ENCODE peak calls at places on chromosomes 1 and 21, in seven cellular contexts. U is IMR-90, C is kidney, W is tibial artery, M is stomach, V is pancreas, B is neural progenitor cell. R is an unnamed sample.
A peak's percentile ranks its signal among the peaks of the same experiment; 100 is the strongest.

GRCh38 chr1:228306275-228307217 is 98.7 kb downstream of the OBSCN start:
- DNase-seq in V (peak; percentile 52), U (no peak), B (no peak), W (no peak), M (no peak), C (no peak), R (no peak)

GRCh38 chr1:87916965-87917364 is 588.3 kb downstream of the LMO4 start:
- DNase-seq in B (no peak), U (peak; percentile 8), M (no peak), W (no peak), C (no peak), V (no peak), R (no peak)

GRCh38 chr1:33004628-33005027 is 32.1 kb downstream of the AK2 start:
- DNase-seq in U (peak; percentile 54), V (no peak), M (no peak), C (no peak), B (no peak), W (no peak), R (no peak)

GRCh38 chr1:204583909-204584632 is 67.9 kb downstream of the MDM4 start:
- DNase-seq in V (no peak), W (no peak), C (no peak), B (no peak), M (peak; percentile 31), U (no peak), R (no peak)

GRCh38 chr1:30760596-30761311 is 3.2 kb upstream of the LAPTM5 start:
- DNase-seq in C (peak; percentile 40), M (no peak), U (no peak), W (no peak), B (no peak), V (peak; percentile 7), R (no peak)

GRCh38 chr1:25004355-25004754 is 74.3 kb upstream of the RUNX3 start:
- DNase-seq in V (no peak), B (no peak), C (no peak), U (no peak), M (no peak), W (no peak), R (no peak)

GRCh38 chr1:59215766-59216291 is 81.1 kb upstream of the FGGY start:
- DNase-seq in C (no peak), W (no peak), V (no peak), B (no peak), U (no peak), M (no peak), R (no peak)

GRCh38 chr1:42938596-42939184 is 20.0 kb downstream of the SLC2A1 start:
- DNase-seq in V (no peak), U (no peak), M (no peak), C (no peak), W (no peak), B (no peak), R (no peak)

GRCh38 chr1:8016244-8017241 is 9.6 kb downstream of the ERRFI1 start:
- DNase-seq in W (no peak), V (no peak), B (no peak), M (no peak), C (no peak), U (no peak), R (no peak)

GRCh38 chr1:80531182-80531581 is 1269.6 kb upstream of the ADGRL2 start:
- DNase-seq in C (no peak), M (no peak), U (no peak), V (no peak), B (no peak), W (no peak), R (no peak)

GRCh38 chr1:57850572-57850971 is 426.7 kb upstream of the DAB1 start:
- DNase-seq in C (no peak), W (no peak), U (no peak), B (no peak), V (no peak), M (no peak), R (no peak)

GRCh38 chr21:25567472-25567871 is 39.8 kb downstream of the MRPL39 start:
- DNase-seq in B (no peak), C (no peak), M (no peak), W (no peak), V (no peak), U (no peak), R (no peak)

GRCh38 chr1:27392778-27393635 is 585 bp downstream of the GPR3 start:
- DNase-seq in U (no peak), W (no peak), C (no peak), M (no peak), B (peak; percentile 52), V (peak; percentile 72), R (no peak)

GRCh38 chr1:209375097-209375496 is 208.4 kb upstream of the CAMK1G start:
- DNase-seq in B (no peak), V (no peak), U (no peak), M (no peak), W (no peak), C (no peak), R (no peak)

GRCh38 chr1:241972703-241973375 is 15.3 kb downstream of the BECN2 start:
- DNase-seq in W (no peak), C (no peak), V (no peak), B (peak; percentile 74), M (no peak), U (no peak), R (no peak)

GRCh38 chr1:164886101-164886500 is 327.1 kb downstream of the PBX1 start:
- DNase-seq in M (no peak), B (no peak), V (no peak), U (no peak), C (no peak), W (no peak), R (no peak)

GRCh38 chr1:235325139-235325538 is 2.8 kb downstream of the ARID4B start:
- DNase-seq in W (no peak), C (no peak), V (no peak), B (no peak), M (no peak), U (no peak), R (no peak)

GRCh38 chr1:153404768-153405167 is 11.6 kb upstream of the S100A7A start:
- DNase-seq in W (no peak), M (peak; percentile 49), V (no peak), B (peak; percentile 24), C (no peak), U (no peak), R (no peak)

GRCh38 chr21:39048574-39048973 is 134.7 kb downstream of the PSMG1 start:
- DNase-seq in U (peak; percentile 19), V (no peak), M (no peak), W (no peak), B (no peak), C (no peak), R (no peak)

GRCh38 chr1:207818971-207819451 is 67.2 kb downstream of the CD46 start:
- DNase-seq in B (no peak), C (no peak), M (no peak), U (peak; percentile 68), W (peak; percentile 40), V (no peak), R (no peak)

GRCh38 chr1:53352576-53352975 is 24.7 kb upstream of the LRP8 start:
- DNase-seq in M (no peak), B (no peak), W (no peak), V (no peak), U (no peak), C (no peak), R (no peak)

GRCh38 chr1:226365831-226366231 is 42.1 kb downstream of the PARP1 start:
- DNase-seq in U (peak; percentile 86), B (no peak), V (no peak), C (no peak), M (no peak), W (no peak), R (no peak)

GRCh38 chr1:99447716-99448115 is 183.4 kb downstream of the PLPPR4 start:
- DNase-seq in C (no peak), W (no peak), B (no peak), U (peak; percentile 22), M (no peak), V (no peak), R (no peak)

GRCh38 chr1:113783254-113784103 is 24.2 kb upstream of the PHTF1 start:
- DNase-seq in W (no peak), V (no peak), U (peak; percentile 36), M (no peak), B (no peak), C (no peak), R (no peak)

DNA sequence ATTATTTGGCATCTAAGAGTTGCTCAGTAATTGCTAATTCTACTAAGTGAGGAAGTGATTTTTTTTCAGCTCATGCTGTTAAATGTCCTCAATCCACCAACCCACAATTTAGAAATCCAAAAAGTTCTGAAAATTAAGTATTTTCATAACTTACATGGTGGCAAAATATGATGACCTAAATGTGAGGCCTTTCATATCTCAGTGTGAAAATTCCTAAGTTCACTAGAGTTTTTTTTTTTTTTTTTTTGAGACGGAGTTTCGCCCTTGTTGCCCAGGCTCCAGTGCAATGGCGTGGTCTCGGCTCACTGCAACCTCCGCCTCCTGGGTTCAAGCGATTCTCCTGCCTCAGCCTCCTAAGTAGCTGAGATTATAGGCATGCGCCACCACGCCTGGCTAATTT is 5.6 kb downstream of the NUCKS1 start:
- DNase-seq in U (no peak), B (no peak), M (no peak), C (no peak), V (no peak), W (no peak), R (no peak)
- H3K4me1 ChIP-seq in U (peaks cover 4% of the 10 kb centered on the region), B (peaks cover 45% of the 10 kb centered on the region), M (peaks cover 26% of the 10 kb centered on the region), C (peaks cover 22% of the 10 kb centered on the region), V (peaks cover 4% of the 10 kb centered on the region), W (peaks cover 72% of the 10 kb centered on the region), R (peaks cover 25% of the 10 kb centered on the region)

GRCh38 chr1:197917553-197917812 is 311 bp downstream of the LHX9 start:
- DNase-seq in M (no peak), W (no peak), V (no peak), C (no peak), B (no peak), U (no peak), R (no peak)
- H3K27ac ChIP-seq in M (no peak overlapping the region), W (peak overlapping the region; percentile 8), V (no peak overlapping the region), C (no peak overlapping the region), B (no peak overlapping the region), U (no peak overlapping the region), R (no peak overlapping the region)

DNA sequence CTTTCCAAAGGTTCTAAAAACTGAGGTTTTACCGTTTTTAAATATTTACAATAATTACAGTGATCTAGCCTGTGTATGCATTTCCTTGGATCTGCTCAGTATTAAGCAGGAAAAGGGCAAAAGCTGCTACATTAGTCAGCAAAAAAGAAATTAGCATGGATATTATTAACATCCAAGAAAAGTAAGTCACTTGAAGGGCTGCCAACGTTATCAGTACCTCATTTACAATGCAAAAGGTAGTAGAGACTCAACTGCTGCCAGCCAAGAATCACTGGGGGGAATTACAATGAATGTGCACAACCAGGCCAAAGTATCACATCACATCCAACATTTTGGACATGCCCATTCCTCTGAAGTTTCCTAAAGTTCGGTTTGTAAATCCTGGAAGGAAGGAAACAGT is 1.9 kb downstream of the CNN3 start:
- DNase-seq in W (no peak), U (peak; percentile 44), C (no peak), M (no peak), B (peak; percentile 22), V (no peak), R (no peak)
- H3K4me1 ChIP-seq in W (peaks cover 72% of the 10 kb centered on the region), U (peaks cover 25% of the 10 kb centered on the region), C (peaks cover 42% of the 10 kb centered on the region), M (peaks cover 44% of the 10 kb centered on the region), B (peaks cover 69% of the 10 kb centered on the region), V (no peaks in the 10 kb centered on the region), R (peaks cover 68% of the 10 kb centered on the region)

GRCh38 chr1:19340387-19340937 is 28.3 kb downstream of the SLC66A1 start:
- DNase-seq in V (no peak), M (no peak), U (no peak), B (no peak), C (no peak), W (no peak), R (no peak)
- H3K27ac ChIP-seq in V (no peak overlapping the region), M (no peak overlapping the region), U (no peak overlapping the region), B (no peak overlapping the region), C (no peak overlapping the region), W (no peak overlapping the region), R (no peak overlapping the region)

R was measured in thoracic aorta.